ENCODE peak calls at places on chromosomes 1 and 21, in nine cellular contexts. U is HepG2, F is upper lobe of right lung, C is SJSA1, G is esophagus squamous epithelium, V is mucosa of descending colon, R is uterus, T is lower lobe of right lung, I is transverse colon. D is an unnamed sample. For H3K9me3, the result is how much of the 10 kb centered on the place peaks cover.

GRCh38 chr1:29569971-29570634 is 333.8 kb downstream of the PTPRU start:
- DNase-seq in U (peak), F (no peak), C (peak), G (no peak), V (no peak), R (no peak), T (no peak), I (no peak), D (peak)

GRCh38 chr1:227728059-227728891 is 6.8 kb downstream of the JMJD4 start:
- DNase-seq in U (peak), F (peak), C (peak), G (no peak), V (peak), R (peak), T (peak), I (peak), D (no peak)

GRCh38 chr1:175599212-175599681 is 144.1 kb downstream of the TNR start:
- DNase-seq in U (no peak), F (no peak), C (no peak), G (peak), V (peak), R (no peak), T (no peak), I (peak), D (no peak)

GRCh38 chr1:21633992-21634475 is 35.1 kb downstream of the RAP1GAP start:
- DNase-seq in U (no peak), F (no peak), C (no peak), G (no peak), V (no peak), R (no peak), T (peak), I (no peak), D (no peak)

GRCh38 chr1:159275891-159276290 is 26.2 kb upstream of the FCER1A start:
- DNase-seq in U (no peak), F (no peak), C (no peak), G (no peak), V (no peak), R (no peak), T (no peak), I (no peak), D (no peak)

GRCh38 chr1:233790662-233791371 is 113.7 kb upstream of the SLC35F3 start:
- DNase-seq in U (peak), F (no peak), C (peak), G (no peak), V (no peak), R (peak), T (no peak), I (peak), D (peak)

GRCh38 chr1:201489656-201490261 is 17.2 kb downstream of the CSRP1 start:
- DNase-seq in U (no peak), F (no peak), C (no peak), G (no peak), V (no peak), R (no peak), T (no peak), I (no peak), D (no peak)

GRCh38 chr1:237799762-237800474 is 90.8 kb downstream of the ZP4 start:
- DNase-seq in U (peak), F (no peak), C (peak), G (no peak), V (peak), R (no peak), T (no peak), I (peak), D (no peak)

GRCh38 chr1:219279017-219279770 is 105.5 kb downstream of the LYPLAL1 start:
- DNase-seq in U (peak), F (no peak), C (no peak), G (no peak), V (no peak), R (no peak), T (no peak), I (no peak), D (no peak)

GRCh38 chr1:240109920-240110685 is 18.4 kb downstream of the FMN2 start:
- DNase-seq in U (no peak), F (no peak), C (no peak), G (no peak), V (no peak), R (no peak), T (no peak), I (no peak), D (no peak)

GRCh38 chr1:154807048-154807591 is 63.0 kb downstream of the KCNN3 start:
- DNase-seq in U (no peak), F (no peak), C (no peak), G (no peak), V (peak), R (no peak), T (no peak), I (peak), D (no peak)

GRCh38 chr1:175784826-175785225 is 41.4 kb upstream of the TNR start:
- DNase-seq in U (no peak), F (no peak), C (no peak), G (no peak), V (no peak), R (no peak), T (no peak), I (no peak), D (no peak)

GRCh38 chr21:42515708-42516502 is 2.3 kb downstream of the SLC37A1 start:
- DNase-seq in U (no peak), F (peak), C (no peak), G (no peak), V (no peak), R (no peak), T (peak), I (peak), D (no peak)

GRCh38 chr1:225866061-225866844 is 15.9 kb downstream of the TMEM63A start:
- DNase-seq in U (no peak), F (no peak), C (peak), G (no peak), V (peak), R (no peak), T (no peak), I (no peak), D (peak)

GRCh38 chr21:42426876-42427480 is 23.3 kb downstream of the UBASH3A start:
- DNase-seq in U (no peak), F (no peak), C (no peak), G (no peak), V (peak), R (no peak), T (no peak), I (peak), D (no peak)

GRCh38 chr1:89425056-89425455 is 61.2 kb downstream of the GBP6 start:
- DNase-seq in U (no peak), F (no peak), C (no peak), G (no peak), V (no peak), R (no peak), T (no peak), I (no peak), D (no peak)

GRCh38 chr21:15063081-15063820 is 1.5 kb downstream of the NRIP1 start:
- DNase-seq in U (peak), F (no peak), C (peak), G (no peak), V (no peak), R (no peak), T (no peak), I (no peak), D (no peak)

GRCh38 chr1:173411835-173412742 is 65.0 kb upstream of the PRDX6 start:
- DNase-seq in U (no peak), F (no peak), C (no peak), G (no peak), V (no peak), R (no peak), T (no peak), I (no peak), D (no peak)

GRCh38 chr1:194940336-194940735 is 1667.9 kb downstream of the KCNT2 start:
- DNase-seq in U (no peak), F (no peak), C (no peak), G (no peak), V (no peak), R (no peak), T (no peak), I (no peak), D (no peak)

DNA sequence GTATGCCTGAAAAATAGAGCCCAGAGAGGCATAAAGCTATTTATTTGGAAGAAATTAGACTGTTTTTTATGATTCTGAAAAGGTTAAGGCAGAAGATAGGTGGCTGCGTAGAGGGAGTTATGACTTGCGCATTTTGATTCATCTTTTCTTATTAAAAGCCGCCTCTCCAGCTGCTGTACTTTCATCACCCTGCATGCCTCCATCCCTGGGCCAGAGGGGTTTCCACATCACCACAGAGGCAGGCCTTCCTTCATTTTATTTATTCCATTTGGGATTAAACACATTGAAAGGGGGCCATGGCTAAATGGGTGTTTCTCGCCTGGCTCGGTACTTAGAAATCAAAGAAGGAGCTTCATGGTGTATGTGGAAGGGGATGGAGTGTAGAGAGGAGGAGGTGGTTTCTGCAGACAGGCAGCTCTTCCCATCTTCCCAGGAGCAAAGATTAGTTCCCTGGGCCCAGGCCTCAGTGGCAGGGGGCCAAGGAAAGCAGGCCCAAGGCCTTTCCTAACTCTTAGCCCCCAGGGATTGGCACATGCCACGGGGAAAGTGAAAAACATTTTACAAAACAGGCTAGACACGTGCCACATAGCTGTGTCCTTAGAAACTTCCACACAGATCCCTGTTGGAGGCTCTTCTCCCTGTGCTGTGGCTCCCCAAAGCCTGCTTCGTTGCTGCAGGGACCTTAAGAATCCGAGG is 14.7 kb upstream of the RGS8 start:
- DNase-seq in U (no peak), F (no peak), C (no peak), G (no peak), V (no peak), R (peak), T (no peak), I (no peak), D (no peak)
- H3K4me3 ChIP-seq in U (no peak), F (no peak), C (no peak), G (no peak), V (no peak), R (no peak), T (no peak), I (no peak), D (no peak)

DNA sequence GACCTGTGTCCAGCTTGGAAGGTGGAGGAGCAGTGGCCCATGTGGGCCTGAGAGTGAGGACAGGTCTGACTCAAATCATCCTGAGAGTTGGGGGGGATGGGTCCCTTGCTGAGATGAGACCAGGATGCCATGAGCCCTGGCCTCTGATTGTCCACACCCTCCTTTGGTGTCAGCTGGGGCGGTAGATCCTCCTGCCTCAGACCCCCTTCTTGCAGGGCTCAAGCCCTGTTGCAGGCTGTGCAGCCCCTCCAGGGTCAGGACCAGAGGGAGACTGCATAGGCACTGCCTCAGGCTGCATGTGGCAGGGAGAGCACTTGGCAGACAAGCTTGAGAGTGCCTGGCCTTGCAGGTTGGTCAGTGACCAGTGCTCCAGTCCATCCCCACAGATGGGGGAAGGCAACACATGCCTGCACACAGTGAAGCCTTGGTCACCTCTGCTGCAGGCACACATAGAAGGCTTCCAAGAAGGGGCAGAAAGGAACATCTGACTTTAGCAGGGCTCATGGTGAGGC is 82.2 kb upstream of the ACTRT2 start:
- DNase-seq in U (no peak), F (no peak), C (no peak), G (no peak), V (peak), R (no peak), T (peak), I (no peak), D (no peak)
- H3K9me3 ChIP-seq in U (under half), F (under half), C (under half), G (under half), V (under half), R (under half), T (under half), I (under half), D (half or more)

DNA sequence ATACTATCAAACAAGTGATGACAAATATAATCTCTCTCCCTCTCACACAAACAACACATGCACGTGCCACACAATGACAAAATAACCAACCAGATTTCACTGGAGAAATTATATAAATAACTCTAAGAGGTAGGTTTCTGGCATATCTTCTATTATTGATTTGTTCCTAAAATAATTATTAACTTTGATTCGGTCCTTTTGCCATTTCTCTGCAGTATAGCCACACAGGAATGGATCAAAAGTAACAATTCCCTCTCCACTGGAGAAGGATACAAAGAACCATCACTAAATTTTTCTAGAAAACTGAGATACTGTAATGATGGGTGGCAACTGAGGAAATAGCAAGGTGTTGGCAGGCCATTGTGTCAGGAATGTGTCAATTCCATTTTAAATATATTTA is 33.4 kb downstream of the ARNT start:
- DNase-seq in U (no peak), F (no peak), C (no peak), G (no peak), V (no peak), R (no peak), T (no peak), I (no peak), D (no peak)
- H3K4me3 ChIP-seq in U (no peak), F (no peak), C (no peak), G (no peak), V (no peak), R (no peak), T (no peak), I (no peak), D (no peak)

DNA sequence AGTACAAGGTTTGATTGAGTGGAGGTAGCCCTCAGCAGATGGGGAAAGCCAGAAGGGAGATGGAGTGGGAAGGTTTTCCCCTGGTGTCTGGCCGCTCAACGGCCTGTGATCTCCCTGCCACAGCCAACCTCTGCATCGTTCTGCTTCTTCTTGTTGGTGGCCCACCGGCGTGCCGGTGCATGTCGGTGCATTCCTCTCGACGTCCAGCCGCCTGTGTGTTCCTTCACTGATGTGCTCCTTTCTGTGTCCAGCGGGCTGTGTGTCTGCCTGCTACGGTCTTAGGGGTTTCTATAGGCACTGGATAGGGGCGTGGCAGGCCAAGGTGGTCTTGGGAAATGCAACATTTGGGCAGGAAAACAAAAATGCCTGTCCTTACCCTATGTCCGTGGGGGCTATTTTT is 101.0 kb downstream of the XPR1 start:
- DNase-seq in U (no peak), F (no peak), C (no peak), G (no peak), V (no peak), R (no peak), T (no peak), I (no peak), D (no peak)
- H3K9me3 ChIP-seq in U (under half), F (under half), C (under half), G (under half), V (half or more), R (under half), T (under half), I (under half), D (under half)